ENCODE peak calls at places on chromosome 2, in six cellular contexts. T, A, R, U, D and B are unnamed samples.

GRCh38 chr2:237143676-237144440 is 58.2 kb downstream of the COPS8 start:
- DNase-seq in T (no peak), A (no peak), R (no peak), U (no peak), D (no peak), B (no peak)

GRCh38 chr2:106976548-106976947 is 90.6 kb upstream of the ST6GAL2 start:
- DNase-seq in T (no peak), A (no peak), R (no peak), U (no peak), D (no peak), B (no peak)

GRCh38 chr2:121524650-121525425 is 5.8 kb upstream of the RNU4ATAC start:
- DNase-seq in T (no peak), A (no peak), R (no peak), U (no peak), D (no peak), B (no peak)

GRCh38 chr2:236569593-236569973 is at the start of gene ACKR3:
- DNase-seq in T (no peak), A (no peak), R (peak), U (peak), D (peak), B (peak)

GRCh38 chr2:174605687-174606086 is 8.1 kb upstream of the WIPF1 start:
- DNase-seq in T (peak), A (no peak), R (no peak), U (no peak), D (no peak), B (no peak)

GRCh38 chr2:229032596-229033234 is 238.4 kb downstream of the PID1 start:
- DNase-seq in T (no peak), A (no peak), R (no peak), U (no peak), D (no peak), B (no peak)

GRCh38 chr2:44851518-44851917 is 90.0 kb upstream of the SIX3 start:
- DNase-seq in T (no peak), A (no peak), R (no peak), U (no peak), D (no peak), B (no peak)

GRCh38 chr2:7745369-7745768 is 828.2 kb downstream of the RNF144A start:
- DNase-seq in T (no peak), A (no peak), R (no peak), U (no peak), D (no peak), B (no peak)

GRCh38 chr2:112055833-112056625 is 960 bp downstream of the TMEM87B start:
- DNase-seq in T (peak), A (no peak), R (peak), U (no peak), D (no peak), B (peak)

GRCh38 chr2:18117592-18117991 is 239.1 kb downstream of the KCNS3 start:
- DNase-seq in T (no peak), A (no peak), R (no peak), U (peak), D (no peak), B (no peak)

GRCh38 chr2:204065571-204065970 is 129.0 kb downstream of the ICOS start:
- DNase-seq in T (no peak), A (no peak), R (no peak), U (no peak), D (no peak), B (no peak)

GRCh38 chr2:151374426-151374825 is 17.0 kb downstream of the TNFAIP6 start:
- DNase-seq in T (no peak), A (no peak), R (no peak), U (no peak), D (no peak), B (no peak)

GRCh38 chr2:113784823-113785744 is 28.6 kb upstream of the SLC35F5 start:
- DNase-seq in T (no peak), A (no peak), R (no peak), U (no peak), D (no peak), B (no peak)

GRCh38 chr2:30421551-30422436 is 25.3 kb upstream of the LCLAT1 start:
- DNase-seq in T (no peak), A (peak), R (no peak), U (peak), D (no peak), B (peak)

GRCh38 chr2:158297606-158298005 is 158.9 kb downstream of the CCDC148 start:
- DNase-seq in T (no peak), A (no peak), R (no peak), U (no peak), D (no peak), B (no peak)

GRCh38 chr2:240529344-240529999 is 28.3 kb downstream of the ANKMY1 start:
- DNase-seq in T (no peak), A (no peak), R (peak), U (no peak), D (no peak), B (no peak)

GRCh38 chr2:190062053-190062452 is 476 bp downstream of the MSTN start:
- DNase-seq in T (no peak), A (no peak), R (no peak), U (no peak), D (no peak), B (no peak)

GRCh38 chr2:200863655-200864205 is 728 bp downstream of the CLK1 start:
- DNase-seq in T (no peak), A (no peak), R (no peak), U (no peak), D (no peak), B (no peak)

GRCh38 chr2:193847991-193848390 is 1653.3 kb upstream of the TMEFF2 start:
- DNase-seq in T (no peak), A (no peak), R (no peak), U (no peak), D (no peak), B (no peak)

GRCh38 chr2:41241325-41242000 is 789.6 kb upstream of the SLC8A1 start:
- DNase-seq in T (no peak), A (no peak), R (no peak), U (no peak), D (peak), B (no peak)

GRCh38 chr2:231663458-231664290 is 44.7 kb upstream of the PTMA start:
- DNase-seq in T (no peak), A (no peak), R (no peak), U (no peak), D (no peak), B (no peak)

GRCh38 chr2:232854082-232854481 is 16.0 kb upstream of the SNORC start:
- DNase-seq in T (no peak), A (no peak), R (no peak), U (peak), D (no peak), B (peak)

GRCh38 chr2:9138507-9139085 is 68.0 kb upstream of the ASAP2 start:
- DNase-seq in T (no peak), A (no peak), R (no peak), U (no peak), D (no peak), B (peak)

GRCh38 chr2:769771-770170 is 92.6 kb upstream of the TMEM18 start:
- DNase-seq in T (no peak), A (no peak), R (no peak), U (no peak), D (no peak), B (no peak)

GRCh38 chr2:17101596-17101995 is 416.6 kb downstream of the RAD51AP2 start:
- DNase-seq in T (no peak), A (no peak), R (no peak), U (no peak), D (no peak), B (no peak)

GRCh38 chr2:11745613-11746375 is 638 bp upstream of the LPIN1 start:
- DNase-seq in T (no peak), A (no peak), R (no peak), U (no peak), D (no peak), B (no peak)

GRCh38 chr2:218418717-218419458 is at the start of gene VIL1:
- DNase-seq in T (no peak), A (no peak), R (no peak), U (no peak), D (no peak), B (no peak)

GRCh38 chr2:49108436-49108835 is 45.9 kb downstream of the FSHR start:
- DNase-seq in T (no peak), A (no peak), R (no peak), U (no peak), D (no peak), B (no peak)

GRCh38 chr2:176130153-176130916 is 830 bp downstream of the HOXD8 start:
- DNase-seq in T (no peak), A (no peak), R (no peak), U (no peak), D (no peak), B (peak)

GRCh38 chr2:241980193-241980592 is 110.7 kb downstream of the RTP5 start:
- DNase-seq in T (no peak), A (no peak), R (no peak), U (no peak), D (no peak), B (no peak)

GRCh38 chr2:7363906-7364305 is 446.7 kb downstream of the RNF144A start:
- DNase-seq in T (no peak), A (no peak), R (no peak), U (no peak), D (no peak), B (no peak)

GRCh38 chr2:128593518-128594272 is 275.0 kb upstream of the HS6ST1 start:
- DNase-seq in T (no peak), A (no peak), R (peak), U (no peak), D (no peak), B (no peak)

GRCh38 chr2:61833971-61834370 is 19.9 kb downstream of the FAM161A start:
- DNase-seq in T (no peak), A (no peak), R (no peak), U (no peak), D (no peak), B (no peak)

GRCh38 chr2:12556762-12557161 is 160.0 kb upstream of the TRIB2 start:
- DNase-seq in T (no peak), A (no peak), R (no peak), U (no peak), D (no peak), B (no peak)